ENCODE peak calls at places on chromosomes 12 and 14, in seven cellular contexts. D, A, U, M, E, X and Q are unnamed samples.

GRCh38 chr12:106903241-106903950 is 52.3 kb upstream of the TMEM263 start:
- DNase-seq in E (peak; percentile 73), M (peak; percentile 84), A (peak; percentile 19), D (no peak), U (no peak), X (no peak), Q (no peak)

GRCh38 chr14:103372552-103373304 is 12.5 kb upstream of the MARK3 start:
- DNase-seq in X (no peak), D (no peak), M (peak; percentile 53), A (no peak), E (no peak), U (no peak), Q (no peak)

GRCh38 chr12:130948136-130948535 is 5.6 kb upstream of the ADGRD1 start:
- DNase-seq in X (no peak), U (no peak), E (no peak), M (no peak), D (no peak), A (no peak), Q (no peak)

GRCh38 chr12:57771271-57771872 is 533 bp downstream of the METTL1 start:
- DNase-seq in E (peak; percentile 84), A (no peak), M (peak; percentile 94), U (peak; percentile 67), D (peak; percentile 86), X (peak; percentile 88), Q (no peak)

GRCh38 chr12:48061943-48062719 is 43.7 kb downstream of the SENP1 start:
- DNase-seq in X (no peak), M (no peak), E (no peak), A (no peak), U (no peak), D (no peak), Q (no peak)

GRCh38 chr14:39374846-39375245 is 57.4 kb downstream of the FBXO33 start:
- DNase-seq in E (no peak), U (no peak), M (no peak), D (no peak), A (no peak), X (no peak), Q (no peak)

GRCh38 chr12:128111333-128111732 is 155.6 kb upstream of the TMEM132C start:
- DNase-seq in X (no peak), E (no peak), M (no peak), U (no peak), A (peak; percentile 29), D (no peak), Q (no peak)

GRCh38 chr12:96091833-96092232 is 56.4 kb upstream of the LTA4H start:
- DNase-seq in E (no peak), A (no peak), X (no peak), D (no peak), M (no peak), U (no peak), Q (no peak)

GRCh38 chr12:17192721-17193120 is 586.8 kb upstream of the LMO3 start:
- DNase-seq in X (no peak), U (no peak), M (no peak), D (no peak), A (no peak), E (no peak), Q (no peak)

GRCh38 chr12:49225551-49226166 is 36.8 kb upstream of the TUBA1A start:
- DNase-seq in U (no peak), E (no peak), M (peak; percentile 38), X (no peak), A (no peak), D (no peak), Q (no peak)

GRCh38 chr14:79552778-79553177 is 658.5 kb downstream of the DIO2 start:
- DNase-seq in X (no peak), U (no peak), E (no peak), D (no peak), M (no peak), A (no peak), Q (no peak)

GRCh38 chr12:76784600-76785051 is 20.7 kb downstream of the ZDHHC17 start:
- DNase-seq in D (no peak), U (no peak), M (no peak), E (no peak), X (no peak), A (no peak), Q (peak; percentile 29)

GRCh38 chr12:2283480-2283879 is 230.7 kb downstream of the CACNA1C start:
- DNase-seq in E (no peak), U (no peak), M (no peak), A (no peak), D (no peak), X (no peak), Q (no peak)

GRCh38 chr14:106564058-106564643 is 1037.8 kb downstream of the TMEM121 start:
- DNase-seq in U (no peak), E (peak; percentile 29), M (no peak), A (no peak), X (no peak), D (no peak), Q (no peak)